ENCODE peak calls at places on chromosome 3, in four cellular contexts. G is GM12878, L is HL-60, M is K562. R is an unnamed sample.

GRCh38 chr3:56758539-56758981 is 43.2 kb downstream of the ARHGEF3 start:
- DNase-seq in G (peak), L (peak), M (no peak), R (peak)

GRCh38 chr3:35900079-35900478 is 260.8 kb downstream of the ARPP21 start:
- DNase-seq in G (no peak), L (no peak), M (no peak), R (no peak)

GRCh38 chr3:114899186-114899931 is 247.7 kb downstream of the ZBTB20 start:
- DNase-seq in G (no peak), L (no peak), M (no peak), R (no peak)

GRCh38 chr3:120442975-120443517 is 7.7 kb downstream of the FSTL1 start:
- DNase-seq in G (no peak), L (no peak), M (peak), R (no peak)

GRCh38 chr3:73600293-73600938 is 24.3 kb downstream of the PDZRN3 start:
- DNase-seq in G (no peak), L (no peak), M (no peak), R (no peak)

GRCh38 chr3:46194868-46195553 is 13.1 kb downstream of the CCR1 start:
- DNase-seq in G (no peak), L (no peak), M (no peak), R (no peak)

GRCh38 chr3:147518465-147518864 is 109.3 kb downstream of the ZIC1 start:
- DNase-seq in G (no peak), L (no peak), M (no peak), R (no peak)

GRCh38 chr3:63625161-63625560 is 27.3 kb upstream of the SNTN start:
- DNase-seq in G (no peak), L (no peak), M (no peak), R (no peak)

GRCh38 chr3:139534992-139535879 is 4.3 kb downstream of the RBP1 start:
- DNase-seq in G (no peak), L (no peak), M (peak), R (no peak)

GRCh38 chr3:156511987-156512677 is 42.8 kb downstream of the SSR3 start:
- DNase-seq in G (no peak), L (no peak), M (peak), R (no peak)

GRCh38 chr3:137295336-137295735 is 337.6 kb downstream of the IL20RB start:
- DNase-seq in G (no peak), L (no peak), M (no peak), R (no peak)

GRCh38 chr3:37229740-37230139 is 55.4 kb upstream of the LRRFIP2 start:
- DNase-seq in G (no peak), L (no peak), M (peak), R (no peak)

GRCh38 chr3:124451655-124452317 is 278.5 kb upstream of the UMPS start:
- DNase-seq in G (peak), L (no peak), M (no peak), R (no peak)

GRCh38 chr3:43214616-43215015 is 71.7 kb upstream of the SNRK start:
- DNase-seq in G (no peak), L (no peak), M (no peak), R (no peak)

GRCh38 chr3:106628407-106628806 is 748.8 kb upstream of the CCDC54 start:
- DNase-seq in G (no peak), L (no peak), M (no peak), R (no peak)

GRCh38 chr3:41350441-41350840 is 151.1 kb downstream of the CTNNB1 start:
- DNase-seq in G (no peak), L (no peak), M (no peak), R (no peak)

GRCh38 chr3:187968883-187969580 is 184.9 kb upstream of the LPP start:
- DNase-seq in G (no peak), L (peak), M (no peak), R (no peak)

GRCh38 chr3:178669046-178669445 is 132.8 kb downstream of the KCNMB2 start:
- DNase-seq in G (no peak), L (no peak), M (no peak), R (no peak)

DNA sequence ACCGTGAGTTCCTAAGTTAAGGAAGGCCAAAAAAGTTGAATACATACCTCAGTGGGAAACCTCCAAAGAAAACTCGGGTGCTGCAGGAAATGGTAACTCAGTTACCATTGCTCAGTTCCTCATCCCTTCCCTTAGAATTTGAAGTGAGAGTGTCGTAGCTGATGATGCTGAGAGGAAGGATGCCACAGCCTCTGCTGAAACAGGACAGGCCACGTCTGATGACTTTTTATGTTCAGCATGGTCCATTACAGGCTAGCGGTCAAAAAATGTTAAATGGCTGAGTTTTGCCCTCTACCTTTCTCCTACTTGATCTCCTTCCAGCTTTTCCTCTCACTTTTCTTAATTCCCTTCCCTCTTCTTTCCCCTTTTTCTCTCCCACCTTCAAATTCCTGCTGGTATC is 135.5 kb downstream of the GHSR start:
- DNase-seq in G (no peak), L (no peak), M (no peak), R (no peak)
- TF ChIP-seq POLR2AphosphoS5 in G (no peak), L (no peak), M (no peak), R (no peak)

DNA sequence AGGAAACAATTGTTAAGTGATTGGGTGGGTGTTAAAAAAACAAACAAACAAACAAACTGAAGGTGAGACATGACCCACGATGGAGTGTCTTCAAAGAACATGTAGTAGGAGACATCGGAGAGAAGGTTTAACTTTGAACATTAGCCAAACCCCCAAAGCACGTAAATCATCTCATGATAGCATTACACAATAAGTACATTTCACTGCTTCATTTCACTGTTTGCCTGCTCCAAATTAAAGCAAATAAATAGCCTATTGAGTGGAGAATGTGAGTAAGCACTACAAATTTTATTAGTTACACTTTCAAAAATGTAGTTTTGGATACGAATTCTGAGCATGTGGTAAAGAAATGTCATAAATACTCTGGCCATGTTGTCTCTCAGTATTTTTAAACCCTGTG is 287.0 kb downstream of the SI start:
- DNase-seq in G (no peak), L (no peak), M (no peak), R (no peak)
- TF ChIP-seq SPI1 in G (no peak), L (no peak), M (no peak), R (no peak)

GRCh38 chr3:19147905-19148767 is at the start of gene KCNH8:
- DNase-seq in G (no peak), L (no peak), M (peak), R (no peak)

GRCh38 chr3:19148768-19149091 is 420 bp downstream of the KCNH8 start:
- DNase-seq in G (no peak), L (no peak), M (no peak), R (no peak)

GRCh38 chr3:19151171-19151570 is 2.9 kb downstream of the KCNH8 start:
- DNase-seq in G (no peak), L (no peak), M (no peak), R (no peak)

GRCh38 chr3:19149388-19149787 is 1.1 kb downstream of the KCNH8 start:
- DNase-seq in G (no peak), L (peak), M (no peak), R (no peak)

GRCh38 chr3:19146685-19147650 is 1.3 kb upstream of the KCNH8 start:
- DNase-seq in G (no peak), L (peak), M (peak), R (peak)
- TF ChIP-seq POLR2AphosphoS5 in G (no peak), L (no peak), M (no peak), R (no peak)

DNA sequence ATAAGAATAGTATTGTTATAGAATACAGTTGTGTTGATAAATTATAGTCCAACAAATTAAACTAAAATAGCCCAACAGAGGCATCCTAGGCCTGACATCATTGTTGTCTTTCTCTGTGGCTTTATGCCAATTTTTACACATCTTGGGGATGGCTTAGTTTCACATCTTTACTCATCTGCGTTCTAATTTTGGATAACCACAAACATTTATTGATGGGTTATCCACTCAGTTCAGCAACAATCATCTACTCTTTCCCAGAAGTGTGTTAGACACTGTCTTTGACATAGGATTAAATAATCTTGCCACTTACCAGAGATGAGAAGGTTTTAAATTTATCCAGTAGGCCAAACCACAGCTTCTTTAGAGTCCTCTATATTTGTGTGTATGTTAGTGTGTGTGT is 120.8 kb upstream of the PHLDB2 start:
- DNase-seq in G (no peak), L (no peak), M (no peak), R (no peak)
- TF ChIP-seq SPI1 in G (no peak), L (no peak), M (no peak), R (no peak)